ENCODE peak calls at places on chromosomes 2 and 18, in four cellular contexts. One of them, this sample, is unnamed.

GRCh38 chr2:238635637-238636036 is 208.9 kb downstream of the ASB1 start:
- DNase-seq in CD8-positive, alpha-beta memory T cell: no peak
- DNase-seq in uterus: peak; percentile 88
- DNase-seq in ovary: no peak
- DNase-seq in this sample: no peak

GRCh38 chr2:205730191-205730590 is 47.9 kb downstream of the NRP2 start:
- DNase-seq in CD8-positive, alpha-beta memory T cell: no peak
- DNase-seq in uterus: peak; percentile 48
- DNase-seq in ovary: no peak
- DNase-seq in this sample: no peak

GRCh38 chr2:191907545-191907944 is 60.7 kb upstream of the CAVIN2 start:
- DNase-seq in uterus: no peak
- DNase-seq in CD8-positive, alpha-beta memory T cell: no peak
- DNase-seq in ovary: no peak
- DNase-seq in this sample: no peak

GRCh38 chr2:237423891-237424290 is 9.9 kb upstream of the COL6A3 start:
- DNase-seq in CD8-positive, alpha-beta memory T cell: no peak
- DNase-seq in ovary: no peak
- DNase-seq in uterus: no peak
- DNase-seq in this sample: no peak

GRCh38 chr18:66838340-66838987 is 234.6 kb upstream of the CDH19 start:
- DNase-seq in uterus: no peak
- DNase-seq in ovary: no peak
- DNase-seq in CD8-positive, alpha-beta memory T cell: no peak
- DNase-seq in this sample: no peak

GRCh38 chr2:192016265-192016664 is 169.4 kb upstream of the CAVIN2 start:
- DNase-seq in uterus: no peak
- DNase-seq in CD8-positive, alpha-beta memory T cell: no peak
- DNase-seq in ovary: no peak
- DNase-seq in this sample: no peak

GRCh38 chr2:200733713-200734198 is 78.0 kb upstream of the BZW1 start:
- DNase-seq in uterus: no peak
- DNase-seq in CD8-positive, alpha-beta memory T cell: no peak
- DNase-seq in ovary: no peak
- DNase-seq in this sample: no peak

GRCh38 chr2:134445981-134446380 is 192.1 kb downstream of the MGAT5 start:
- DNase-seq in ovary: no peak
- DNase-seq in uterus: no peak
- DNase-seq in CD8-positive, alpha-beta memory T cell: no peak
- DNase-seq in this sample: no peak

GRCh38 chr18:54238181-54238936 is 13.9 kb upstream of the MBD2 start:
- DNase-seq in uterus: no peak
- DNase-seq in CD8-positive, alpha-beta memory T cell: no peak
- DNase-seq in ovary: no peak
- DNase-seq in this sample: no peak

GRCh38 chr2:234476766-234477165 is 20.1 kb downstream of the ARL4C start:
- DNase-seq in CD8-positive, alpha-beta memory T cell: no peak
- DNase-seq in ovary: no peak
- DNase-seq in uterus: no peak
- DNase-seq in this sample: no peak

GRCh38 chr18:79182047-79182713 is 113.0 kb downstream of the ATP9B start:
- DNase-seq in CD8-positive, alpha-beta memory T cell: no peak
- DNase-seq in ovary: no peak
- DNase-seq in uterus: no peak
- DNase-seq in this sample: no peak

GRCh38 chr2:174836345-174836999 is 72.2 kb upstream of the CHRNA1 start:
- DNase-seq in CD8-positive, alpha-beta memory T cell: no peak
- DNase-seq in ovary: no peak
- DNase-seq in uterus: no peak
- DNase-seq in this sample: no peak

GRCh38 chr2:126862730-126863129 is 36.0 kb upstream of the TEX51 start:
- DNase-seq in CD8-positive, alpha-beta memory T cell: no peak
- DNase-seq in uterus: no peak
- DNase-seq in ovary: no peak
- DNase-seq in this sample: no peak

GRCh38 chr2:179751184-179751809 is 110.1 kb downstream of the ZNF385B start:
- DNase-seq in CD8-positive, alpha-beta memory T cell: no peak
- DNase-seq in uterus: no peak
- DNase-seq in ovary: no peak
- DNase-seq in this sample: no peak

GRCh38 chr18:48942554-48943261 is 8.1 kb downstream of the SMAD7 start:
- DNase-seq in uterus: no peak
- DNase-seq in CD8-positive, alpha-beta memory T cell: no peak
- DNase-seq in ovary: no peak
- DNase-seq in this sample: no peak

GRCh38 chr18:78647018-78647417 is 332.6 kb upstream of the SALL3 start:
- DNase-seq in ovary: no peak
- DNase-seq in uterus: no peak
- DNase-seq in CD8-positive, alpha-beta memory T cell: no peak
- DNase-seq in this sample: no peak

GRCh38 chr2:234677758-234678538 is 181.1 kb upstream of the ARL4C start:
- DNase-seq in CD8-positive, alpha-beta memory T cell: no peak
- DNase-seq in ovary: no peak
- DNase-seq in uterus: no peak
- DNase-seq in this sample: no peak

GRCh38 chr18:77271720-77272481 is 22.3 kb downstream of the GALR1 start:
- DNase-seq in uterus: no peak
- DNase-seq in CD8-positive, alpha-beta memory T cell: no peak
- DNase-seq in ovary: no peak
- DNase-seq in this sample: no peak

DNA sequence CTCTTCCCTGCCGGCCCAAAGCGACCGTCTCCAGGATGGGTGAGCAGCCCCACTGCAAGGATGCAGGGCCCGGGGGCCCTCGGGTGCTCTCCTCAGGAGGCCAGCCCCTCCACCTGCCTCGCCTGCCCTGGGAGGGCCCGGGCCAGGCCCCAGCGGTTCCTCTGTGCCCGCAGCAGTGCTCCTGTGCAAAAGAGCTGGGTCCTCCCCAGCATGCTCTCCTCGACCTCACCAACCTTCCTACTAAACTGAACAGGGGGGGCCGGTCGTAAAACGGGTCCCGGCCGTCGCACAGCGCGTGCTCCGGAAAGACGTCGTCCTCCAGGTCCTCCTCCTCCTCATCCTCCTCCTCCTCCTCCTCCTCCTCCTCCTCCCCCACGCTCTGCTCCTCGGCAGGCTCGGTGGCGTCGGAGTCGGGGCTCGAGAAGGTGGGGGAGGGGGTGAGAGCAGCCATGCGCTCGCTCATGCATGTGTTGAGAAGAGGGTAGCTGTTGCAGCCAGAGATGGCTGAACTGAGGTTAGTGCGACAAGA is 62.9 kb downstream of the KIF1A start:
- DNase-seq in CD8-positive, alpha-beta memory T cell: no peak
- DNase-seq in uterus: no peak
- DNase-seq in ovary: no peak
- DNase-seq in this sample: no peak
- H3K27me3 ChIP-seq in CD8-positive, alpha-beta memory T cell: no peaks in the 10 kb centered on the region
- H3K27me3 ChIP-seq in uterus: no peaks in the 10 kb centered on the region
- H3K27me3 ChIP-seq in ovary: no peaks in the 10 kb centered on the region
- H3K27me3 ChIP-seq in this sample: no peaks in the 10 kb centered on the region

GRCh38 chr2:240797914-240798313 is 22.1 kb downstream of the KIF1A start:
- DNase-seq in uterus: peak; percentile 6
- DNase-seq in ovary: peak; percentile 30
- DNase-seq in CD8-positive, alpha-beta memory T cell: no peak
- DNase-seq in this sample: no peak
- H3K4me1 ChIP-seq in uterus: no peaks in the 10 kb centered on the region
- H3K4me1 ChIP-seq in ovary: peaks cover 8% of the 10 kb centered on the region
- H3K4me1 ChIP-seq in CD8-positive, alpha-beta memory T cell: no peaks in the 10 kb centered on the region
- H3K4me1 ChIP-seq in this sample: no peaks in the 10 kb centered on the region

GRCh38 chr18:32742620-32743019 is 30.2 kb downstream of the KLHL14 start:
- DNase-seq in uterus: no peak
- DNase-seq in CD8-positive, alpha-beta memory T cell: no peak
- DNase-seq in ovary: no peak
- DNase-seq in this sample: no peak
- H3K27ac ChIP-seq in uterus: no peak overlapping the region
- H3K27ac ChIP-seq in CD8-positive, alpha-beta memory T cell: no peak overlapping the region
- H3K27ac ChIP-seq in ovary: no peak overlapping the region
- H3K27ac ChIP-seq in this sample: no peak overlapping the region

GRCh38 chr2:120516323-120517314 is 170.7 kb downstream of the INHBB start:
- DNase-seq in CD8-positive, alpha-beta memory T cell: no peak
- DNase-seq in ovary: peak; percentile 29
- DNase-seq in uterus: no peak
- DNase-seq in this sample: no peak

GRCh38 chr2:120512321-120512710 is 166.4 kb downstream of the INHBB start:
- DNase-seq in uterus: no peak
- DNase-seq in ovary: peak; percentile 14
- DNase-seq in CD8-positive, alpha-beta memory T cell: no peak
- DNase-seq in this sample: no peak

GRCh38 chr2:120515759-120516295 is 169.9 kb downstream of the INHBB start:
- DNase-seq in uterus: no peak
- DNase-seq in CD8-positive, alpha-beta memory T cell: no peak
- DNase-seq in ovary: no peak
- DNase-seq in this sample: no peak

GRCh38 chr2:120513776-120514357 is 167.9 kb downstream of the INHBB start:
- DNase-seq in ovary: peak; percentile 18
- DNase-seq in CD8-positive, alpha-beta memory T cell: no peak
- DNase-seq in uterus: no peak
- DNase-seq in this sample: no peak

GRCh38 chr2:120514521-120514920 is 168.6 kb downstream of the INHBB start:
- DNase-seq in uterus: no peak
- DNase-seq in CD8-positive, alpha-beta memory T cell: no peak
- DNase-seq in ovary: peak; percentile 23
- DNase-seq in this sample: no peak
- H3K27me3 ChIP-seq in uterus: no peaks in the 10 kb centered on the region
- H3K27me3 ChIP-seq in CD8-positive, alpha-beta memory T cell: no peaks in the 10 kb centered on the region
- H3K27me3 ChIP-seq in ovary: no peaks in the 10 kb centered on the region
- H3K27me3 ChIP-seq in this sample: no peaks in the 10 kb centered on the region

GRCh38 chr2:30424231-30424630 is 22.8 kb upstream of the LCLAT1 start:
- DNase-seq in uterus: no peak
- DNase-seq in ovary: no peak
- DNase-seq in CD8-positive, alpha-beta memory T cell: no peak
- DNase-seq in this sample: no peak
- H3K4me1 ChIP-seq in uterus: peaks cover 12% of the 10 kb centered on the region
- H3K4me1 ChIP-seq in ovary: peaks cover 11% of the 10 kb centered on the region
- H3K4me1 ChIP-seq in CD8-positive, alpha-beta memory T cell: peaks cover 72% of the 10 kb centered on the region
- H3K4me1 ChIP-seq in this sample: peaks cover 49% of the 10 kb centered on the region

GRCh38 chr2:31297751-31298150 is 63.8 kb downstream of the EHD3 start:
- DNase-seq in ovary: no peak
- DNase-seq in uterus: no peak
- DNase-seq in CD8-positive, alpha-beta memory T cell: no peak
- DNase-seq in this sample: no peak

GRCh38 chr2:31299547-31299946 is 65.6 kb downstream of the EHD3 start:
- DNase-seq in CD8-positive, alpha-beta memory T cell: no peak
- DNase-seq in uterus: no peak
- DNase-seq in ovary: no peak
- DNase-seq in this sample: no peak

GRCh38 chr2:31300309-31300708 is 66.4 kb downstream of the EHD3 start:
- DNase-seq in uterus: no peak
- DNase-seq in CD8-positive, alpha-beta memory T cell: no peak
- DNase-seq in ovary: no peak
- DNase-seq in this sample: no peak

GRCh38 chr2:31294230-31294629 is 60.3 kb downstream of the EHD3 start:
- DNase-seq in CD8-positive, alpha-beta memory T cell: no peak
- DNase-seq in ovary: no peak
- DNase-seq in uterus: no peak
- DNase-seq in this sample: no peak

DNA sequence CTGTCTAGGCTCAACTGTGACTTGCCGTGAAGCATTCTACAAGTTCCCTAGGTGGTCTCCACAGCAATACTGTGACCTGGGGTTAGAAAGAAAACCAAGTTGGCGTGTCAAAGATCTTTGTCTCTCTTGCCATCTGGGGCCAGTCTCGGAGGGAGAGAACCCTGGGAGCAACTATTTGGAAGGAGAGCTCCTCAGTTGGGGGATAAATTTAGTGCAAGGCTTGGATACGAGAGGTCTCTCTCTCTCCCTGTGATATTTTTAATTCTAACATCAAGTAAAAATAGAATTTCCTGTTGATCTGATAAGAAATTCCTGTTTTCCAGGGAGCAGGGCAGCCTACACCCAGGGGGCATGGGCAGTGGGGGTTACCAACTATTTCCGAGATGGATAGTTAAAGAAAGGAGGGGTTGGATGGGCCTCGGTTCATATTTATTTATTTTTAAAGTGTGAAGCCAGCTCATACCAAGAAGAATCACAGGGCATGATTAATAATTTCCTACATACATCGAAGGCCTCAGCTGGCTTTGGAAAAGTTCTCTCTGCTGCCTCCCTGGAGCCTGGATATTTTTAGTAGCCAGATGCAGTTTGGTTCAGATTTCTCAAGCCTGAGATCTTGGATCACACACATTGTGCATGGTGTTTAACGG is 62.8 kb downstream of the EHD3 start:
- DNase-seq in uterus: no peak
- DNase-seq in ovary: no peak
- DNase-seq in CD8-positive, alpha-beta memory T cell: no peak
- DNase-seq in this sample: no peak
- H3K27ac ChIP-seq in uterus: no peak overlapping the region
- H3K27ac ChIP-seq in ovary: no peak overlapping the region
- H3K27ac ChIP-seq in CD8-positive, alpha-beta memory T cell: no peak overlapping the region
- H3K27ac ChIP-seq in this sample: peak overlapping the region; percentile 86

This sample was measured in thoracic aorta.